ENCODE peak calls at places on chromosomes 4 and X, in four cellular contexts. K is GM12865, L is mesendoderm, E is tibial nerve. N is an unnamed sample.

GRCh38 chrX:143853488-143853887 is 30.4 kb upstream of the UBE2NL start:
- DNase-seq in K (no peak), E (no peak), L (no peak), N (no peak)

GRCh38 chr4:153111426-153112070 is 92.7 kb upstream of the TRIM2 start:
- DNase-seq in K (no peak), L (no peak), E (no peak), N (no peak)

GRCh38 chr4:62377245-62377644 is 1177.1 kb downstream of the ADGRL3 start:
- DNase-seq in E (no peak), K (no peak), L (no peak), N (no peak)

GRCh38 chr4:6910340-6910959 is 824 bp downstream of the TBC1D14 start:
- DNase-seq in K (no peak), L (peak; percentile 58), E (no peak), N (peak; percentile 82)

GRCh38 chrX:75086731-75087195 is 69.3 kb downstream of the ABCB7 start:
- DNase-seq in E (no peak), L (no peak), K (no peak), N (no peak)

GRCh38 chr4:121720109-121720508 is 23.3 kb upstream of the ANXA5 start:
- DNase-seq in K (no peak), E (no peak), L (peak; percentile 65), N (no peak)

GRCh38 chrX:73867144-73867543 is 304.1 kb downstream of the CHIC1 start:
- DNase-seq in E (no peak), L (no peak), K (no peak), N (no peak)

GRCh38 chr4:140969296-140969695 is 164.0 kb downstream of the RNF150 start:
- DNase-seq in E (no peak), L (no peak), K (no peak), N (no peak)

GRCh38 chrX:110417128-110417527 is 58.5 kb downstream of the RTL9 start:
- DNase-seq in L (no peak), K (no peak), E (no peak), N (no peak)

GRCh38 chr4:73945674-73946449 is 36.0 kb downstream of the PF4 start:
- DNase-seq in L (no peak), E (no peak), K (no peak), N (no peak)

GRCh38 chrX:107600366-107600765 is 27.9 kb upstream of the PRPS1 start:
- DNase-seq in K (no peak), L (no peak), E (no peak), N (no peak)

GRCh38 chr4:56817840-56818491 is 3.5 kb downstream of the SPINK2 start:
- DNase-seq in L (no peak), E (no peak), K (peak; percentile 81), N (no peak)

GRCh38 chr4:143389543-143390195 is 53.0 kb downstream of the GAB1 start:
- DNase-seq in E (no peak), L (no peak), K (no peak), N (no peak)

GRCh38 chr4:94544811-94545210 is 93.1 kb downstream of the PDLIM5 start:
- DNase-seq in L (no peak), E (no peak), K (no peak), N (no peak)

GRCh38 chr4:16360694-16361262 is 134.5 kb upstream of the TAPT1 start:
- DNase-seq in K (no peak), E (no peak), L (no peak), N (no peak)

GRCh38 chrX:154516655-154517100 is 646 bp upstream of the FAM3A start:
- DNase-seq in E (peak; percentile 41), L (peak; percentile 65), K (no peak), N (peak; percentile 52)

GRCh38 chrX:76279007-76279406 is 106.1 kb downstream of the PBDC1 start:
- DNase-seq in L (peak; percentile 76), E (peak; percentile 20), K (peak; percentile 42), N (peak; percentile 46)

GRCh38 chr4:10050171-10051120 is 29.1 kb upstream of the SLC2A9 start:
- DNase-seq in L (no peak), K (no peak), E (no peak), N (no peak)

GRCh38 chr4:81032174-81032551 is 1.7 kb downstream of the BMP3 start:
- DNase-seq in L (peak; percentile 6), K (no peak), E (no peak), N (peak; percentile 30)

GRCh38 chrX:154654925-154655324 is 1.5 kb upstream of the CTAG2 start:
- DNase-seq in L (no peak), E (no peak), K (no peak), N (no peak)

GRCh38 chrX:112087545-112087944 is 5.0 kb upstream of the TRPC5 start:
- DNase-seq in K (no peak), E (no peak), L (no peak), N (no peak)

GRCh38 chr4:4852591-4853362 is 6.7 kb upstream of the MSX1 start:
- DNase-seq in K (peak; percentile 75), L (peak; percentile 91), E (no peak), N (peak; percentile 92)

GRCh38 chr4:14334166-14334565 is 668.1 kb upstream of the CPEB2 start:
- DNase-seq in K (no peak), E (no peak), L (no peak), N (no peak)

GRCh38 chrX:69262036-69262905 is 97.0 kb upstream of the PJA1 start:
- DNase-seq in E (peak; percentile 49), L (no peak), K (no peak), N (no peak)

GRCh38 chr4:7434766-7435150 is at the start of gene PSAPL1:
- DNase-seq in L (peak; percentile 79), E (no peak), K (no peak), N (peak; percentile 93)

GRCh38 chrX:15680401-15680800 is 15.8 kb upstream of the CLTRN start:
- DNase-seq in L (peak; percentile 25), K (peak; percentile 7), E (no peak), N (no peak)

GRCh38 chr4:61173799-61174198 is 26.3 kb upstream of the ADGRL3 start:
- DNase-seq in E (no peak), K (no peak), L (no peak), N (no peak)

GRCh38 chr4:56698329-56698728 is 17.2 kb upstream of the HOPX start:
- DNase-seq in K (no peak), L (peak; percentile 86), E (no peak), N (no peak)

GRCh38 chrX:43586855-43587254 is 69.2 kb upstream of the MAOA start:
- DNase-seq in E (no peak), K (no peak), L (no peak), N (no peak)

GRCh38 chr4:97038146-97038516 is 1105.1 kb downstream of the STPG2 start:
- DNase-seq in L (no peak), K (no peak), E (no peak), N (no peak)

GRCh38 chr4:121252224-121252806 is 88.2 kb upstream of the TNIP3 start:
- DNase-seq in E (peak; percentile 76), K (peak; percentile 70), L (peak; percentile 86), N (peak; percentile 62)

GRCh38 chr4:40199999-40200880 is 3.4 kb downstream of the RHOH start:
- DNase-seq in E (no peak), K (peak; percentile 97), L (no peak), N (no peak)

GRCh38 chr4:124262211-124263179 is 450.0 kb downstream of the ANKRD50 start:
- DNase-seq in L (peak; percentile 80), K (peak; percentile 73), E (peak; percentile 82), N (peak; percentile 37)

GRCh38 chrX:65750674-65751469 is 83.4 kb downstream of the MSN start:
- DNase-seq in L (no peak), E (no peak), K (peak; percentile 75), N (no peak)

GRCh38 chr4:37946503-37947179 is 13.6 kb upstream of the PTTG2 start:
- DNase-seq in K (no peak), L (no peak), E (no peak), N (no peak)

GRCh38 chr4:168152837-168153500 is 60.6 kb downstream of the ANXA10 start:
- DNase-seq in K (peak; percentile 5), E (no peak), L (no peak), N (no peak)

GRCh38 chrX:150506020-150506419 is 62.4 kb upstream of the MTM1 start:
- DNase-seq in E (no peak), K (no peak), L (no peak), N (no peak)

GRCh38 chrX:150508018-150508417 is 60.4 kb upstream of the MTM1 start:
- DNase-seq in L (peak; percentile 1), E (no peak), K (no peak), N (no peak)

GRCh38 chrX:150504399-150505186 is 63.8 kb upstream of the MTM1 start:
- DNase-seq in L (no peak), K (no peak), E (no peak), N (no peak)

GRCh38 chrX:150507251-150507856 is 61.1 kb upstream of the MTM1 start:
- DNase-seq in L (peak; percentile 52), E (no peak), K (no peak), N (peak; percentile 80)

GRCh38 chrX:150506486-150506885 is 61.9 kb upstream of the MTM1 start:
- DNase-seq in K (no peak), E (no peak), L (peak; percentile 4), N (peak; percentile 66)
- H3K4me3 ChIP-seq in K (no peak overlapping the region), E (no peak overlapping the region), L (no peak overlapping the region), N (peak overlapping the region; percentile 16)

GRCh38 chr4:170088686-170089085 is 1.1 kb downstream of the AADAT start:
- DNase-seq in K (no peak), L (peak; percentile 36), E (no peak), N (no peak)

GRCh38 chr4:170089274-170089742 is 448 bp downstream of the AADAT start:
- DNase-seq in E (no peak), K (no peak), L (peak; percentile 72), N (peak; percentile 44)

GRCh38 chr4:170089743-170090666 is at the start of gene AADAT:
- DNase-seq in L (peak; percentile 93), E (peak; percentile 65), K (peak; percentile 3), N (peak; percentile 93)

GRCh38 chr4:170091069-170091696 is 1.4 kb upstream of the AADAT start:
- DNase-seq in K (no peak), L (peak; percentile 13), E (no peak), N (peak; percentile 42)

DNA sequence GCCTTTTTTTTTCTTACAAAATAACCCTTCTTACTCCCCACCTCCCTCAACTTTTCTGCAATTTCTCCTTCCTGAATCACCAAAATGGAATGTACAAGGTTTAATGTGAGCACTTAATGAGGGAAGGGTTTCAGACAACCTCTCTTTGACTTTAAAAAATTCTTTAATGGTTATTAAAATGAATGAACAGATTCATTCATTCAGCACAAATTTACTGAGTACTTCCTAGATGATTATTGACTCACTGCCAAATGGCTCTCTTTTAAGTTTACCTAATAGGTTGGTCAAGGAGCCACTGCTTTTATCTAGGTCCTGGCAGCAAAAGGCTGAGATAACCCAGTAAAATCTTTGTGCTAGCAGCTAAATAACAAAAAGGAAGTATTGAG is 904 bp upstream of the AADAT start:
- DNase-seq in K (no peak), E (no peak), L (peak; percentile 82), N (no peak)
- H3K4me3 ChIP-seq in K (no peak overlapping the region), E (no peak overlapping the region), L (no peak overlapping the region), N (peak overlapping the region; percentile 46)

DNA sequence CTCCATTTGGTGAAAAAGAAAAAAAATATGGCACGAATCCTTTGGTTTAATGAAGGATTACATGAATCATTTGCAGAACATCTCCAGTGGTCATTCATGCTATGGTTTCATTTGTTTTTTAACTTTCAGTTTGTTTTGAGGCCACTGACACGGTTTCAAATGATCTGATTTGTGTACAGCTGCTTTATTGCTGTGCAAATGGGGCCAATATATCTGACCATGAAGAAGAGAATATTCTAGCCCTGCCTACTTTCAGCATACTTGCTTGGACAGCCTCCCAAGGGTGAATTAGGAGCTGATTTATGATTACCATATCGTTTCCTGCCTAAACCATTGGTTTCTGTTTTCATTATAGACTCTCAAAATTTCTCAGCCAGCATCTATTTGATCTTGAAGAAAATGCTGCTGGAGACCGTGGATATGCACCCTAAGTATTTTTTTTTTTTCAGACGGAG is 30.7 kb downstream of the SPARCL1 start:
- DNase-seq in L (no peak), E (no peak), K (peak; percentile 66), N (no peak)
- H3K4me3 ChIP-seq in L (no peak overlapping the region), E (no peak overlapping the region), K (peak overlapping the region; percentile 17), N (no peak overlapping the region)

GRCh38 chrX:38326086-38326485 is 1.2 kb downstream of the RPGR start:
- DNase-seq in L (no peak), E (no peak), K (no peak), N (no peak)
- H3K4me3 ChIP-seq in L (no peak overlapping the region), E (peak overlapping the region; percentile 65), K (peak overlapping the region; percentile 73), N (peak overlapping the region; percentile 73)

N was measured in H7.